ENCODE peak calls at places on chromosomes 13 and 19, in four cellular contexts. E is erythroblast, Q is GM12891, X is suprapubic skin. R is an unnamed sample.

GRCh38 chr13:51676739-51677138 is 92.5 kb downstream of the WDFY2 start:
- DNase-seq in E (no peak), Q (no peak), X (no peak), R (no peak)

GRCh38 chr19:5016268-5016667 is 47.4 kb downstream of the KDM4B start:
- DNase-seq in E (no peak), Q (no peak), X (no peak), R (no peak)

GRCh38 chr19:2046046-2046907 is 4.8 kb downstream of the MKNK2 start:
- DNase-seq in E (no peak), Q (no peak), X (no peak), R (no peak)

GRCh38 chr13:79477968-79478367 is 3.0 kb upstream of the NDFIP2 start:
- DNase-seq in E (no peak), Q (no peak), X (no peak), R (no peak)

GRCh38 chr19:5967994-5968430 is 9.9 kb downstream of the RANBP3 start:
- DNase-seq in E (peak; percentile 80), Q (peak; percentile 59), X (peak; percentile 75), R (peak; percentile 64)

GRCh38 chr13:35909837-35910236 is 221.3 kb downstream of the DCLK1 start:
- DNase-seq in E (no peak), Q (no peak), X (no peak), R (no peak)

GRCh38 chr19:50349277-50350057 is 16.0 kb downstream of the NAPSA start:
- DNase-seq in E (no peak), Q (no peak), X (no peak), R (peak; percentile 77)

GRCh38 chr13:34405410-34405809 is 536.7 kb upstream of the NBEA start:
- DNase-seq in E (no peak), Q (no peak), X (no peak), R (no peak)

GRCh38 chr13:88068975-88069374 is 397.8 kb downstream of the SLITRK5 start:
- DNase-seq in E (peak; percentile 16), Q (no peak), X (no peak), R (peak; percentile 20)

GRCh38 chr13:75236774-75237173 is 245.2 kb downstream of the TBC1D4 start:
- DNase-seq in E (no peak), Q (no peak), X (no peak), R (no peak)

GRCh38 chr13:99969934-99970760 is 1.4 kb downstream of the ZIC5 start:
- DNase-seq in E (peak; percentile 41), Q (no peak), X (no peak), R (peak; percentile 57)

DNA sequence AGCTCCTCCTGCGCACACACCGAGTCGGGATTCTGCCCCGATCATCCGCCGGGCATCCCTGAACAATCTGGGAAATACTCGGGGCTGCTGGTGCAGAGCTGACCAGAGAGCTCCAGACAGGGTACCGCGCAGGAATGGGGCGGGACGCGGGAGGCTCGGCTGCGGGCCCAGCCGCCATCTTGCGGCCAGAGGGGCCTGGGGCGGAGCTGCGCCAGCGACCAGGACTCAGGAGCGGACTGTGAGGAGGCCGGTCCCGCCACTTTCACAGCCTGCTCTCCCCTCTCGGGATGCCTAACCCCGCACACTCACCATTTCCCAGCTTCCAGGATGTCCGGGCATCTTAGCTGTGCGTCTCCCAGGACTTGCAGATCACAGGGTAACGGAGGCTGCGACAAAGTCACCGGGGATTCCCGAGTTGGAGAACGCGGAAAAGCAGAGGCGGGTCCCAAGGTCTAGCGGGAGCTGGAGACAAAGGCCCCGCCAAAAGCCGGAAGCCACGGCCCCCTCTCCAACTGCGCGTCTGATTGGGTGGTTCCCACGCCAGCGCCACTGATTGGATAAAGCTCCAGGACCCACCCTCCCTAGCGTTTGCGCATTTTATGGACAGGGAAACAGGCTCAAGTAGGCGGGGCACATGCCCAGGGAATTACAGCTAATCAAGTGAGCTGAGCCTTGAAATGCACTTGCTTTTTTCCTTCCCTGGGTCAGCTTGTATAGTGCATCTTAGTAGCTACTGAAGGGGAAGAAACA is 15.8 kb upstream of the ZNF43 start:
- DNase-seq in E (peak; percentile 70), Q (peak; percentile 81), X (peak; percentile 98), R (peak; percentile 81)
- TF ChIP-seq POLR2A in E (peak; percentile 15), Q (peak; percentile 68), X (no peak), R (peak; percentile 26)

DNA sequence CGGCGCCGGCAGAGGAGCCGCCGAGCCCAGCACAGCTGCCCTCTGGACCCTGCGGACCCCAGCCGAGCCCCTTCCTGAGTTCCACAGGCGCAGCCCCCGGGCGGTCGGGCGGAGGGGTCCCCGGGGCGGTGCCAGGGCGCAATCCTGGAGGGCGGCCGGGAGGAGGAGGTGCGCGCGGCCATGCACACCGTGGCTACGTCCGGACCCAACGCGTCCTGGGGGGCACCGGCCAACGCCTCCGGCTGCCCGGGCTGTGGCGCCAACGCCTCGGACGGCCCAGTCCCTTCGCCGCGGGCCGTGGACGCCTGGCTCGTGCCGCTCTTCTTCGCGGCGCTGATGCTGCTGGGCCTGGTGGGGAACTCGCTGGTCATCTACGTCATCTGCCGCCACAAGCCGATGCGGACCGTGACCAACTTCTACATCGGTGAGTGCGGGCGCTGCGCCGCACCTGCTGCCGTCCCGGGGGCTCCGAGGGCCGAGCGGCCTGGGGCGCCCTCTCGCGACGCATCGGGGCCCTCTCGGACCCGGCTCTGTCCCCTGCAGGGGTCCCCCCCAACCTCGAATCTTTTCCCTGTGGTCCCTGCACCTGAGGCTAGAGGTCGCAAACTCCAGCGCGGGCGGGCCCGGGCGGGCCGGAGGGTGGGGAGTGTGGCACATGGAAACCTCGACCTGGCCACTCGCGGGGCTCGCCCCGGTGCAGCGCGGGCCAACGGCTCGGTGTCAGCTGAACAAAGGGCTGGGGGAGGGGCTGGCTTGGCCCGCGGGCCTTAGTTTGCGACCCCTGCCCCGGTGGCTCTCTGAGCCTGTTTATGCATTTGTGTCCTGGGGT is at the start of gene KISS1R:
- DNase-seq in E (peak; percentile 83), Q (no peak), X (no peak), R (peak; percentile 71)
- TF ChIP-seq POLR2A in E (no peak), Q (no peak), X (no peak), R (no peak)

GRCh38 chr19:45508681-45508930 is 1.3 kb downstream of the VASP start:
- DNase-seq in E (no peak), Q (no peak), X (no peak), R (no peak)

GRCh38 chr19:45506991-45507863 is at the start of gene VASP:
- DNase-seq in E (peak; percentile 90), Q (peak; percentile 74), X (peak; percentile 93), R (peak; percentile 73)

GRCh38 chr19:45509692-45510015 is 2.4 kb downstream of the VASP start:
- DNase-seq in E (no peak), Q (no peak), X (no peak), R (no peak)

GRCh38 chr19:45507864-45508680 is 793 bp downstream of the VASP start:
- DNase-seq in E (peak; percentile 58), Q (no peak), X (no peak), R (no peak)

DNA sequence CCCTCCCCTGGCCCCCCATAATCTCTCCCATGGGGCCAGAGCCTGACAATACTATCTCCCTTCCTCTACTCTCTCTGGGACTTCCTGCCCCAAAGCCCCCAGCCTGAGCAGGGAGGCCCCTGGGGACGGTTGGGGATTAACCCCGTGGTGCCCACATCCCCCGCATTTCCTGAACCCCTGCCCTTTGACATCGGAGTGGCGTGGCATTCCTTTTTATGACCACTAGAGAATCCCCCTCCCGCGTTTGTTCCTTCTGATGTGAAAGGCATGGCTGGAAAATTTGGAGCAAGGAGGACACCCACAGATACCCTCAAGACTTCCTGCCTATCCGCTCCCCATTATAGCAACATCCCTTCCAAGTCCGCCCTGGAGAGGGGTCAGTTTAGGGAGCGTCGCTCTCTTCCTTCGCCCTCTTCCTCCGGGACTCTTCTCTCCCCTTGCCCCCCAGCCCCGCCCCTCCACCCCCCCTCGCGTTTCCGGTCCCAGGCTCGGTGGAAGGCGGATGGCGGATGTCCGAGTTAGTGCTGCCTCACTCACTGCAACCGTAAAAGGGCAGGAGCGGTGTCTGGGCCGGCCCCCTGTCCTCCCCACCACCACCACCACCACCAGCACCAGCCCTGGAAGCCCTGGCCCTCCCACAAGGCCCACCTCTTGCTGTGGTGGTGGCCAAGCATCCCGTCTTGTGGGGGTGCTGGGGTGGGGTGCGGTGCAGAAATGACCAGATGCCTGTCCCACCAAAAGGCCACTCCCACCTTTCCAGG is 1.8 kb downstream of the VASP start:
- DNase-seq in E (peak; percentile 32), Q (peak; percentile 75), X (no peak), R (peak; percentile 63)
- TF ChIP-seq POLR2A in E (no peak), Q (peak; percentile 76), X (no peak), R (peak; percentile 37)

GRCh38 chr13:26927511-26927910 is 166.9 kb upstream of the GPR12 start:
- DNase-seq in E (no peak), Q (no peak), X (no peak), R (no peak)
- TF ChIP-seq POLR2A in E (no peak), Q (no peak), X (no peak), R (no peak)

GRCh38 chr19:19634516-19635312 is 6.7 kb upstream of the LPAR2 start:
- DNase-seq in E (no peak), Q (no peak), X (no peak), R (no peak)

GRCh38 chr19:19630062-19630414 is 2.0 kb upstream of the LPAR2 start:
- DNase-seq in E (no peak), Q (no peak), X (no peak), R (no peak)

GRCh38 chr19:19633711-19634515 is 5.9 kb upstream of the LPAR2 start:
- DNase-seq in E (no peak), Q (no peak), X (no peak), R (no peak)

GRCh38 chr19:19630426-19630825 is 2.4 kb upstream of the LPAR2 start:
- DNase-seq in E (no peak), Q (no peak), X (no peak), R (no peak)

DNA sequence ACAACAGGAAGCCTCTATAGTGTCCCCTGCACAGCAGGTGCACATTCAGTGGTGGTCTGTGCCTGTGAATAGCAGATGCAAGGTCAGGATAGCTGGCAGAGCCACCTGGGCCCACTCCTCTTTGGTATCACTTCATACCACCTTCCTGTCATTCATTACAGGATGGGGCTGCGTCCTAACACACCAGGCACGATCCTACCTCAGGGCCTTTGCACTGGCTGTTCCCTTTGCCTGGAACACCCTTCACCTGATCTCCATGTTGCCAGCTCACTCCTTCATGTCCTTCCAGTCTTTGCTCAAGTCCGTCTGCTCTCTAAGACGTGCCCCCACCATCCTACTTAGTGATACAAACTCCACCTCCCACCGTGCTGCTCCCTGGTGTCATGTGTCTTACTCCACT is 4.6 kb upstream of the LPAR2 start:
- DNase-seq in E (no peak), Q (no peak), X (no peak), R (no peak)
- TF ChIP-seq POLR2A in E (no peak), Q (no peak), X (no peak), R (no peak)

DNA sequence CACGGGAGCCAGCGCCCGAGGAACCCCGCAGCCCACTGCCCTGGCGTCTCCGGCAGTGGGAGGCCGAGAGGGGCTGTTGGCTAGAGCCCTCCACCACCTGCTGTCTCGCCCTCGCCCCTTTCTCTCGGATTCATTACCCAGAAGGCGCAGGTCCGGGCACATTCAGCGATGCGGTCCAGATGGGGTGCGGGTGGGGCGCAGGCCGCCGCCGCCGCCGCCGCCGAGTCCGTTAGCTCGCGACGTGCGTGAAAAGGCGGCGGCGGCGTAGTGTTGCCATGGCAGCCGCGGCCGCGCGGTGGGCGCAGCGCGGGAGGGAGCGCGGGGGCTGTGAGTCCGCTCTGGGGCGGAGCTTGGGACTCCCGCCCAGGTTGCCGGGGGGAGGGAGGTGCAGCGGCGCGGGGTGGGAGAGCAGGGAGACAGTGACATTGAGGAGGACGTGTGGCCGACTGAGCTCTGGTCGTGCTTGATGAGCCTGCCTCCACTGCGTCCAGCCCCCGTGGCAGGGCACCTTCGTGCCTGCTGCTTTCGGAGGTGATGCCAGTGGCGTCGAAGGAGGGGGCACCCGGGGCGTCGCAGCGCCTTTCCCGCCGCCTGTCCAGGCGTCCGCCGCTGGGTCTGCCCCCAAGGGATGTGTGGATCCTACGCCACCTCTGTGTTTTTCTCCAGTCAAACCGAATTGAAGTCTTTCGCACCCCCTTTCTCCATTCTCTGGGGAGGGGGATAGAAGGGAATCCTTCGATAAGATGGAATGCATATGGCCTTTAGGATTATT is at the start of gene KATNAL1:
- DNase-seq in E (peak; percentile 96), Q (peak; percentile 53), X (peak; percentile 88), R (peak; percentile 56)
- TF ChIP-seq POLR2A in E (peak; percentile 70), Q (peak; percentile 72), X (no peak), R (peak; percentile 69)